ENCODE peak calls at places on chromosomes 4 and X, in six cellular contexts. One of them, this sample, is unnamed.

GRCh38 chr4:164229255-164229654 is 524.7 kb upstream of the SMIM31 start:
- DNase-seq in pancreas: no peak
- DNase-seq in breast epithelium: no peak
- DNase-seq in H9: no peak
- DNase-seq in GM23338: no peak
- DNase-seq in lower lobe of right lung: no peak
- DNase-seq in this sample: no peak

GRCh38 chrX:80022363-80023031 is 7.9 kb downstream of the TBX22 start:
- DNase-seq in H9: peak; percentile 47
- DNase-seq in breast epithelium: no peak
- DNase-seq in lower lobe of right lung: no peak
- DNase-seq in pancreas: no peak
- DNase-seq in GM23338: peak; percentile 48
- DNase-seq in this sample: no peak

GRCh38 chrX:24259544-24260240 is 54.2 kb downstream of the SUPT20HL2 start:
- DNase-seq in breast epithelium: no peak
- DNase-seq in H9: peak; percentile 43
- DNase-seq in lower lobe of right lung: no peak
- DNase-seq in pancreas: peak; percentile 39
- DNase-seq in GM23338: peak; percentile 69
- DNase-seq in this sample: no peak

GRCh38 chr4:42248986-42249385 is 96.5 kb upstream of the BEND4 start:
- DNase-seq in pancreas: no peak
- DNase-seq in lower lobe of right lung: no peak
- DNase-seq in GM23338: no peak
- DNase-seq in H9: no peak
- DNase-seq in breast epithelium: no peak
- DNase-seq in this sample: no peak

GRCh38 chr4:107916623-107917022 is 14.7 kb upstream of the CYP2U1 start:
- DNase-seq in lower lobe of right lung: no peak
- DNase-seq in GM23338: no peak
- DNase-seq in H9: no peak
- DNase-seq in pancreas: no peak
- DNase-seq in breast epithelium: no peak
- DNase-seq in this sample: no peak

GRCh38 chrX:103877571-103877970 is 45.5 kb upstream of the RAB9B start:
- DNase-seq in pancreas: no peak
- DNase-seq in GM23338: no peak
- DNase-seq in H9: no peak
- DNase-seq in lower lobe of right lung: no peak
- DNase-seq in breast epithelium: no peak
- DNase-seq in this sample: no peak

GRCh38 chrX:136146614-136147319 is 566 bp upstream of the FHL1 start:
- DNase-seq in pancreas: no peak
- DNase-seq in H9: no peak
- DNase-seq in GM23338: peak; percentile 33
- DNase-seq in lower lobe of right lung: no peak
- DNase-seq in breast epithelium: no peak
- DNase-seq in this sample: peak; percentile 5

GRCh38 chr4:57550143-57550542 is 440.0 kb upstream of the IGFBP7 start:
- DNase-seq in pancreas: no peak
- DNase-seq in H9: no peak
- DNase-seq in lower lobe of right lung: no peak
- DNase-seq in breast epithelium: no peak
- DNase-seq in GM23338: no peak
- DNase-seq in this sample: no peak

GRCh38 chr4:17030543-17030942 is 132.1 kb upstream of the LDB2 start:
- DNase-seq in breast epithelium: no peak
- DNase-seq in pancreas: no peak
- DNase-seq in GM23338: no peak
- DNase-seq in H9: no peak
- DNase-seq in lower lobe of right lung: no peak
- DNase-seq in this sample: no peak

GRCh38 chrX:24925430-24925829 is 90.3 kb downstream of the ARX start:
- DNase-seq in pancreas: no peak
- DNase-seq in H9: no peak
- DNase-seq in GM23338: no peak
- DNase-seq in breast epithelium: no peak
- DNase-seq in lower lobe of right lung: no peak
- DNase-seq in this sample: no peak

GRCh38 chr4:89486042-89486441 is 178.4 kb upstream of the GPRIN3 start:
- DNase-seq in pancreas: no peak
- DNase-seq in H9: no peak
- DNase-seq in breast epithelium: no peak
- DNase-seq in GM23338: no peak
- DNase-seq in lower lobe of right lung: no peak
- DNase-seq in this sample: no peak

GRCh38 chrX:31993635-31994034 is 921.8 kb upstream of the FTHL17 start:
- DNase-seq in breast epithelium: no peak
- DNase-seq in GM23338: no peak
- DNase-seq in pancreas: no peak
- DNase-seq in lower lobe of right lung: no peak
- DNase-seq in H9: no peak
- DNase-seq in this sample: no peak

GRCh38 chrX:23742693-23743622 is at the start of gene ACOT9:
- DNase-seq in lower lobe of right lung: peak; percentile 95
- DNase-seq in breast epithelium: peak; percentile 80
- DNase-seq in GM23338: peak; percentile 88
- DNase-seq in H9: peak; percentile 96
- DNase-seq in pancreas: peak; percentile 87
- DNase-seq in this sample: peak; percentile 53

GRCh38 chr4:2910409-2910808 is 52.8 kb downstream of the NOP14 start:
- DNase-seq in breast epithelium: no peak
- DNase-seq in GM23338: peak; percentile 48
- DNase-seq in lower lobe of right lung: no peak
- DNase-seq in pancreas: no peak
- DNase-seq in H9: no peak
- DNase-seq in this sample: no peak

GRCh38 chr4:141013899-141014298 is 119.4 kb downstream of the RNF150 start:
- DNase-seq in lower lobe of right lung: no peak
- DNase-seq in GM23338: no peak
- DNase-seq in breast epithelium: no peak
- DNase-seq in H9: no peak
- DNase-seq in pancreas: no peak
- DNase-seq in this sample: no peak

GRCh38 chr4:95641571-95641970 is 92.8 kb upstream of the UNC5C start:
- DNase-seq in lower lobe of right lung: no peak
- DNase-seq in H9: no peak
- DNase-seq in pancreas: no peak
- DNase-seq in breast epithelium: no peak
- DNase-seq in GM23338: no peak
- DNase-seq in this sample: no peak

GRCh38 chr4:56692576-56692975 is 11.5 kb upstream of the HOPX start:
- DNase-seq in pancreas: no peak
- DNase-seq in lower lobe of right lung: no peak
- DNase-seq in breast epithelium: no peak
- DNase-seq in GM23338: no peak
- DNase-seq in H9: no peak
- DNase-seq in this sample: no peak

GRCh38 chrX:68685722-68686683 is 38.5 kb downstream of the STARD8 start:
- DNase-seq in GM23338: peak; percentile 72
- DNase-seq in breast epithelium: no peak
- DNase-seq in lower lobe of right lung: peak; percentile 58
- DNase-seq in H9: peak; percentile 71
- DNase-seq in pancreas: peak; percentile 25
- DNase-seq in this sample: no peak

GRCh38 chr4:126328914-126329313 is 1014.2 kb downstream of the FAT4 start:
- DNase-seq in lower lobe of right lung: no peak
- DNase-seq in pancreas: no peak
- DNase-seq in GM23338: no peak
- DNase-seq in breast epithelium: no peak
- DNase-seq in H9: no peak
- DNase-seq in this sample: no peak

GRCh38 chrX:123088930-123089329 is 95.1 kb upstream of the GRIA3 start:
- DNase-seq in H9: no peak
- DNase-seq in breast epithelium: no peak
- DNase-seq in pancreas: no peak
- DNase-seq in lower lobe of right lung: no peak
- DNase-seq in GM23338: no peak
- DNase-seq in this sample: no peak

GRCh38 chr4:41599192-41599786 is 61.3 kb downstream of the LIMCH1 start:
- DNase-seq in H9: no peak
- DNase-seq in pancreas: no peak
- DNase-seq in breast epithelium: no peak
- DNase-seq in GM23338: no peak
- DNase-seq in lower lobe of right lung: no peak
- DNase-seq in this sample: no peak

GRCh38 chr4:31984872-31985271 is 1264.7 kb downstream of the PCDH7 start:
- DNase-seq in GM23338: no peak
- DNase-seq in pancreas: no peak
- DNase-seq in breast epithelium: no peak
- DNase-seq in H9: no peak
- DNase-seq in lower lobe of right lung: no peak
- DNase-seq in this sample: no peak

GRCh38 chrX:20252392-20253231 is 14.1 kb downstream of the RPS6KA3 start:
- DNase-seq in GM23338: peak; percentile 66
- DNase-seq in pancreas: peak; percentile 37
- DNase-seq in breast epithelium: peak; percentile 49
- DNase-seq in lower lobe of right lung: peak; percentile 61
- DNase-seq in H9: peak; percentile 55
- DNase-seq in this sample: peak; percentile 69

GRCh38 chr4:76028242-76028859 is 5.1 kb upstream of the CXCL10 start:
- DNase-seq in breast epithelium: no peak
- DNase-seq in lower lobe of right lung: no peak
- DNase-seq in pancreas: no peak
- DNase-seq in GM23338: no peak
- DNase-seq in H9: no peak
- DNase-seq in this sample: no peak

GRCh38 chr4:160492181-160492580 is 1389.3 kb downstream of the RAPGEF2 start:
- DNase-seq in H9: no peak
- DNase-seq in lower lobe of right lung: no peak
- DNase-seq in GM23338: no peak
- DNase-seq in pancreas: no peak
- DNase-seq in breast epithelium: no peak
- DNase-seq in this sample: no peak

GRCh38 chr4:165016971-165017370 is 14.8 kb upstream of the TRIM60 start:
- DNase-seq in GM23338: peak; percentile 79
- DNase-seq in pancreas: no peak
- DNase-seq in H9: peak; percentile 80
- DNase-seq in breast epithelium: no peak
- DNase-seq in lower lobe of right lung: no peak
- DNase-seq in this sample: no peak

GRCh38 chrX:39750246-39750790 is 347.4 kb downstream of the BCOR start:
- DNase-seq in GM23338: no peak
- DNase-seq in pancreas: no peak
- DNase-seq in breast epithelium: no peak
- DNase-seq in lower lobe of right lung: no peak
- DNase-seq in H9: no peak
- DNase-seq in this sample: no peak

GRCh38 chr4:112288455-112288854 is 2.8 kb upstream of the TIFA start:
- DNase-seq in lower lobe of right lung: no peak
- DNase-seq in GM23338: no peak
- DNase-seq in H9: no peak
- DNase-seq in pancreas: no peak
- DNase-seq in breast epithelium: no peak
- DNase-seq in this sample: no peak

GRCh38 chrX:104502460-104502859 is 63.5 kb upstream of the IL1RAPL2 start:
- DNase-seq in lower lobe of right lung: no peak
- DNase-seq in pancreas: no peak
- DNase-seq in breast epithelium: no peak
- DNase-seq in H9: no peak
- DNase-seq in GM23338: no peak
- DNase-seq in this sample: no peak

DNA sequence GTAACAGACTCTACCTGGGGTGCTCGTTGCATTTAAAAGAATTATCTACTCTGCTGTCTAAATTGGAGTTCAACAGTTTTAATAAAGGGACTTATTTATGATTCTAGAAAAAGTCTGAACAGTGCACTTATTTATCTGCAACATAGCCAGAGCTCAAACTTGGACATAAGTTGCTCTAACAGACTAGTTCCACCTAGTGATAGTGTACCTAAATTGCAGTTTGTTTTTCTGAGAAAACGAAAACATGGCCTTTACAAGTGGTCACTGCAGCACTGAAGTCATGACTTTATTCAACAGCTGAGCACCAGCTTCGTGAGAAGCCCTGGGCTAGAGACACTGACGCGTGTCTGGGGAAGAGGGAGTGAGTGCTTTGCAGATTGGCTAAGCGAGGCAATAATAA is 77.3 kb upstream of the IGSF1 start:
- DNase-seq in pancreas: no peak
- DNase-seq in lower lobe of right lung: no peak
- DNase-seq in GM23338: peak; percentile 37
- DNase-seq in H9: no peak
- DNase-seq in breast epithelium: no peak
- DNase-seq in this sample: no peak
- TF ChIP-seq CTCF in pancreas: no peak
- TF ChIP-seq CTCF in lower lobe of right lung: no peak
- TF ChIP-seq CTCF in GM23338: peak; percentile 33
- TF ChIP-seq CTCF in H9: peak; percentile 54
- TF ChIP-seq CTCF in breast epithelium: no peak
- TF ChIP-seq CTCF in this sample: no peak

DNA sequence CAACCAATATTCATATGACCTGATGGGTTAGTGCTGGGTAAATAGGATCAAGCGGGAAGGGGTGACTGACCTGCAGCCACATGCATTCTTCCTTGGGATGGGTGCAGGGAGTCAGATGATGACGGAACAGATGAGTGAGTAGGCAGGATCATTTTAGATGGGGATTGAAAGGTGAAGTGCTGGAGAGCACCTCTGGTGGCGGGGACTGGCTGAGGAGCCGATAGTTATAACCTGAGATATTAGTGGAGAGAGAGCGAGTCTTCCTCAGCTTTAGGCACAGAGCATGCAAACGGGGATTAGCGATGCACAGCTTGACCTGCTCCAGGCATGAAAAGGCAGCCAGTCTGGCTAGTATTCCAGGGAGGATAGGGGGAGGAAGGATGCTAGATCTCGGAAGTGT is 99.1 kb downstream of the AFF1 start:
- DNase-seq in lower lobe of right lung: no peak
- DNase-seq in breast epithelium: no peak
- DNase-seq in GM23338: peak; percentile 67
- DNase-seq in H9: peak; percentile 53
- DNase-seq in pancreas: no peak
- DNase-seq in this sample: no peak
- H3K27ac ChIP-seq in lower lobe of right lung: no peak overlapping the region
- H3K27ac ChIP-seq in breast epithelium: peak overlapping the region; percentile 64
- H3K27ac ChIP-seq in GM23338: no peak overlapping the region
- H3K27ac ChIP-seq in H9: no peak overlapping the region
- H3K27ac ChIP-seq in pancreas: no peak overlapping the region
- H3K27ac ChIP-seq in this sample: no peak overlapping the region

GRCh38 chr4:128068927-128069326 is 7.8 kb downstream of the LARP1B start:
- DNase-seq in H9: peak; percentile 69
- DNase-seq in GM23338: peak; percentile 78
- DNase-seq in lower lobe of right lung: no peak
- DNase-seq in breast epithelium: no peak
- DNase-seq in pancreas: no peak
- DNase-seq in this sample: no peak
- TF ChIP-seq CTCF in H9: peak; percentile 64
- TF ChIP-seq CTCF in GM23338: peak; percentile 82
- TF ChIP-seq CTCF in lower lobe of right lung: no peak
- TF ChIP-seq CTCF in breast epithelium: no peak
- TF ChIP-seq CTCF in pancreas: no peak
- TF ChIP-seq CTCF in this sample: no peak

DNA sequence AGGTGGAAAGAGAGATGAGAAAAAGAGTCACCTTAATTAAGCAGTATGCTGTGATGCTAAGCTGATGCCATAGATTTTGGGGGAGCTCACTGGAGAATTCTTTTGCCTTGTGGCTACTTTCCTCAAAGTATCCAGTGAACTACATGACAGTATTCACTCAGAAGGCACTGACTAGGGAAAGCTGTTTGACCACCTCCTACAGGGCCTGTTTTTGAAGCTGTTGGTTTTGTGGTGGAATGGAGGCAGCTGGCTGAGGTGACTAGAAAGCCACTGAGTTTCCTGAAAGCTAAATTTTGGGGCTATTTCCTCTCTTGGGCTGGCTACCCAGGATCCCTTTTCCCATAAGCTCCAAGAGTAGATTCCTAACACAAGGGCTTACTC is 124.8 kb upstream of the EOLA2 start:
- DNase-seq in lower lobe of right lung: no peak
- DNase-seq in pancreas: no peak
- DNase-seq in H9: no peak
- DNase-seq in breast epithelium: no peak
- DNase-seq in GM23338: no peak
- DNase-seq in this sample: no peak
- H3K27ac ChIP-seq in lower lobe of right lung: no peak overlapping the region
- H3K27ac ChIP-seq in pancreas: no peak overlapping the region
- H3K27ac ChIP-seq in H9: no peak overlapping the region
- H3K27ac ChIP-seq in breast epithelium: no peak overlapping the region
- H3K27ac ChIP-seq in GM23338: no peak overlapping the region
- H3K27ac ChIP-seq in this sample: no peak overlapping the region

This sample was measured in CD4-positive, alpha-beta T cell.